ENCODE peak calls at places on chromosomes 7 and 10, in eight cellular contexts. G, B, J, O, C, Y, P and D are unnamed samples.

GRCh38 chr10:90148121-90148855 is 446.9 kb downstream of the KIF20B start:
- DNase-seq in B (no peak), J (no peak), O (no peak), C (no peak), G (peak), P (peak), Y (no peak), D (no peak)

GRCh38 chr10:68348265-68348741 is 15.6 kb upstream of the PBLD start:
- DNase-seq in B (peak), P (peak), C (peak), Y (no peak), G (peak), O (peak), J (no peak), D (no peak)

GRCh38 chr10:95214369-95214768 is 20.3 kb downstream of the ACSM6 start:
- DNase-seq in O (no peak), G (peak), P (no peak), B (no peak), Y (no peak), J (no peak), C (no peak), D (no peak)

GRCh38 chr7:101953248-101953819 is 135.9 kb downstream of the CUX1 start:
- DNase-seq in B (no peak), P (peak), G (peak), J (peak), C (peak), Y (peak), O (peak), D (no peak)

GRCh38 chr7:155732275-155732674 is 80.0 kb downstream of the SHH start:
- DNase-seq in P (no peak), O (no peak), B (no peak), C (no peak), J (no peak), Y (no peak), G (no peak), D (no peak)

GRCh38 chr10:129323877-129324276 is 143.2 kb upstream of the MGMT start:
- DNase-seq in O (no peak), G (no peak), B (no peak), Y (no peak), P (peak), C (no peak), J (no peak), D (no peak)

GRCh38 chr7:142248-142955 is 50.0 kb upstream of the FAM20C start:
- DNase-seq in J (no peak), Y (peak), O (no peak), P (peak), B (peak), C (no peak), G (no peak), D (peak)

GRCh38 chr7:149289856-149290255 is 27.9 kb downstream of the ZNF783 start:
- DNase-seq in J (no peak), G (no peak), O (peak), Y (no peak), C (no peak), P (no peak), B (no peak), D (no peak)

GRCh38 chr7:68492359-68492690 is 1106.0 kb upstream of the AUTS2 start:
- DNase-seq in C (no peak), O (no peak), B (no peak), Y (no peak), G (no peak), J (no peak), P (no peak), D (no peak)

GRCh38 chr7:122438001-122438400 is 133.5 kb upstream of the FEZF1 start:
- DNase-seq in Y (no peak), C (no peak), G (no peak), O (no peak), J (no peak), B (no peak), P (no peak), D (no peak)

GRCh38 chr10:88104213-88104612 is 240.8 kb downstream of the PTEN start:
- DNase-seq in C (no peak), Y (no peak), J (no peak), G (no peak), P (no peak), O (no peak), B (no peak), D (no peak)

GRCh38 chr7:44581426-44581906 is 565 bp downstream of the TMED4 start:
- DNase-seq in C (no peak), P (peak), J (no peak), G (peak), Y (no peak), O (peak), B (peak), D (no peak)

GRCh38 chr10:2839081-2839725 is 228.1 kb upstream of the PFKP start:
- DNase-seq in B (peak), Y (no peak), C (no peak), G (peak), P (no peak), J (no peak), O (peak), D (peak)

GRCh38 chr10:75651452-75651851 is 220.0 kb downstream of the LRMDA start:
- DNase-seq in P (peak), G (peak), O (no peak), C (no peak), J (no peak), B (peak), Y (no peak), D (no peak)

GRCh38 chr7:1961776-1962276 is 270.9 kb downstream of the MAD1L1 start:
- DNase-seq in C (peak), P (peak), B (no peak), G (peak), J (peak), Y (no peak), O (no peak), D (no peak)

GRCh38 chr10:62724465-62724864 is 80.1 kb upstream of the ADO start:
- DNase-seq in G (no peak), C (no peak), O (no peak), B (no peak), J (no peak), Y (no peak), P (no peak), D (no peak)

GRCh38 chr7:82534687-82535086 is 91.1 kb upstream of the CACNA2D1 start:
- DNase-seq in O (peak), Y (no peak), G (peak), B (no peak), J (no peak), P (peak), C (peak), D (no peak)

GRCh38 chr10:69457771-69458237 is 6.5 kb downstream of the TSPAN15 start:
- DNase-seq in P (no peak), O (no peak), C (no peak), G (no peak), J (no peak), B (no peak), Y (no peak), D (no peak)
- H3K27ac ChIP-seq in P (no peak), O (no peak), C (no peak), G (no peak), J (no peak), B (peak), Y (no peak), D (peak)

DNA sequence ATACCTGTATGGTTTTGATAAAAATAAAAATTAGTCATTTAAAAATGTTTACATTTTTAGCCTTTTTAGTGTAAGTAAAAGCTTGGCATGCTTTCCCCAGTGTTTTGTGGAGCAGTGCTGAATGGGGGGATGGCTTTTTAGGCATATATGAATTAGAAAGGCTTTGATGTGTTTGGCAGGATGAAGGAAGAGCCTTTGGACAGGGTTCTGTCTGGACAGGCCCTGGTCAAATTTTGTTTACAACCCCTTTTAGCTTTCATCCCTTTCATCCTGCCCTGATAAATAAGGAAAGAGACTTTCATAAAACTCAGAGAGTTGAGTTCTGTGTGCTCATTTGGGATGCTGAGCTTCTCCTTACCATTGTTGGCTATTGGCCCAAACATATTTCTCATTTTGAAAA is 68.1 kb upstream of the PHYHIPL start:
- DNase-seq in B (no peak), C (no peak), O (no peak), J (no peak), Y (no peak), G (no peak), P (no peak), D (no peak)
- H3K27ac ChIP-seq in B (no peak), C (no peak), O (no peak), J (no peak), Y (no peak), G (no peak), P (no peak), D (no peak)

GRCh38 chr10:12717981-12718707 is 283.4 kb downstream of the CCDC3 start:
- DNase-seq in B (no peak), C (no peak), O (no peak), G (peak), P (peak), Y (no peak), J (no peak), D (no peak)
- H3K27ac ChIP-seq in B (no peak), C (no peak), O (no peak), G (no peak), P (no peak), Y (no peak), J (no peak), D (no peak)

DNA sequence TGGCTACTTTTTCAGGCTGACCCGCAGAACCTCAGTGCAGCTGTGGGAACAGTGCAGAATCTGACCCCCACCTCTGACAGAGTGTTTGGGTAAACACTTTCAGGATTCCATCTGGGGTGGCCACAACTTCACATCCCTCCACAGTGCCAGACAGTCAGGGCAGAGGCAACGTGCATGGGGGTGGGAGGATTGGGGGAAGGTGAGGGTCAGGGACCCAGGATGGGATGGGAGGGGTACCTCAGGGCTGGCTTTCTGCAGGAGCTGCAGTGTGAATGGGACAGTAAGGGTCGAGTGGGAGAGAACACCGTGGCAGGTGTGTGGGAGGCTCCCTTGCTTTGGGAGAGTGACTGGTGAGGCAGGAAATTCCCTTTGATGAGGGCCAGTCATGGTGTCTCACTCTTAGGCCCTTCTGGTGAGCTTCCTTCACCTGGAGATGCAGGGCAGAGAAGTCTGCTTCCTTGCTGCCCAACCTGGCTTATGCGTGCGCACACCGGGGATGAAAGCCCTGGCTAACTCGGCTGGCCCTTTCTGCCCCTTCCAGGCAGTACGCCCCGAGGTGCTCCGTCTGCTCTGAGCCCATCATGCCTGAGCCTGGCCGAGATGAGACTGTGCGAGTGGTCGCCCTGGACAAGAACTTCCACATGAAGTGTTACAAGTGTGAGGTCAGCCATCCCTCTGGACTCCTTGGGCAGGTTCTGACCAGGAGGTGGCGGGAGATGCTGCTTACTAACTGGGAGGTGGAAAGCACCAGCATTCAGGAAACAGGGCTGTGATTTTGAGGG is 8.4 kb downstream of the ZYX start:
- DNase-seq in P (no peak), O (no peak), J (no peak), G (peak), B (no peak), C (no peak), Y (no peak), D (no peak)
- H3K27ac ChIP-seq in P (peak), O (no peak), J (peak), G (peak), B (peak), C (no peak), Y (no peak), D (no peak)

GRCh38 chr10:13956826-13957225 is 370.1 kb downstream of the PRPF18 start:
- DNase-seq in G (peak), B (peak), O (peak), C (peak), P (peak), J (peak), Y (peak), D (peak)
- H3K27ac ChIP-seq in G (peak), B (peak), O (peak), C (peak), P (peak), J (peak), Y (no peak), D (peak)

GRCh38 chr7:113094517-113095249 is 8.1 kb upstream of the GPR85 start:
- DNase-seq in J (no peak), C (no peak), Y (no peak), B (no peak), G (no peak), O (no peak), P (no peak), D (no peak)
- H3K27ac ChIP-seq in J (no peak), C (no peak), Y (no peak), B (no peak), G (no peak), O (no peak), P (no peak), D (no peak)

GRCh38 chr10:14556285-14556956 is 218.3 kb downstream of the FAM107B start:
- DNase-seq in C (peak), G (no peak), P (peak), O (no peak), J (no peak), Y (no peak), B (peak), D (no peak)

GRCh38 chr10:14554843-14555205 is 219.9 kb downstream of the FAM107B start:
- DNase-seq in C (peak), J (no peak), B (no peak), P (no peak), O (no peak), G (no peak), Y (no peak), D (no peak)

GRCh38 chr10:14557573-14557972 is 217.1 kb downstream of the FAM107B start:
- DNase-seq in J (no peak), Y (no peak), C (no peak), O (no peak), B (no peak), P (no peak), G (no peak), D (no peak)

GRCh38 chr10:14554091-14554842 is 220.4 kb downstream of the FAM107B start:
- DNase-seq in O (no peak), C (no peak), P (no peak), J (no peak), G (no peak), Y (no peak), B (peak), D (no peak)

GRCh38 chr10:14555806-14556205 is 218.9 kb downstream of the FAM107B start:
- DNase-seq in Y (no peak), G (no peak), O (no peak), J (no peak), P (no peak), C (no peak), B (no peak), D (no peak)
- H3K27ac ChIP-seq in Y (no peak), G (no peak), O (peak), J (no peak), P (peak), C (no peak), B (peak), D (no peak)